ENCODE peak calls at places on chromosome 17, in seven cellular contexts. I, B, L, O, Z, G and U are unnamed samples.
A peak's percentile ranks its signal among the peaks of the same experiment; 100 is the strongest.

GRCh38 chr17:28960256-28961106 is 9.2 kb upstream of the PHF12 start:
- DNase-seq in I (no peak), B (no peak), L (no peak), O (no peak), Z (no peak), G (no peak), U (no peak)

GRCh38 chr17:4584835-4585187 is 482 bp downstream of the SMTNL2 start:
- DNase-seq in I (no peak), B (no peak), L (no peak), O (no peak), Z (no peak), G (no peak), U (no peak)

GRCh38 chr17:70636517-70637133 is 467.3 kb downstream of the KCNJ2 start:
- DNase-seq in I (peak; percentile 58), B (no peak), L (no peak), O (peak; percentile 25), Z (peak; percentile 37), G (peak; percentile 46), U (peak; percentile 36)

GRCh38 chr17:42531455-42532354 is 4.3 kb upstream of the NAGLU start:
- DNase-seq in I (peak; percentile 76), B (peak; percentile 58), L (peak; percentile 75), O (peak; percentile 83), Z (peak; percentile 83), G (peak; percentile 34), U (peak; percentile 37)

GRCh38 chr17:71412803-71413202 is 708.0 kb upstream of the SOX9 start:
- DNase-seq in I (no peak), B (no peak), L (no peak), O (peak; percentile 55), Z (peak; percentile 94), G (peak; percentile 99), U (peak; percentile 95)

GRCh38 chr17:61139219-61139618 is 260.4 kb upstream of the TBX2 start:
- DNase-seq in I (no peak), B (peak; percentile 47), L (no peak), O (no peak), Z (peak; percentile 94), G (peak; percentile 88), U (peak; percentile 69)

GRCh38 chr17:27367121-27367981 is 73.4 kb downstream of the WSB1 start:
- DNase-seq in I (no peak), B (no peak), L (no peak), O (no peak), Z (no peak), G (no peak), U (no peak)

GRCh38 chr17:32909787-32910369 is 18.1 kb upstream of the TMEM98 start:
- DNase-seq in I (peak; percentile 87), B (no peak), L (peak; percentile 71), O (peak; percentile 79), Z (peak; percentile 89), G (peak; percentile 84), U (peak; percentile 88)

GRCh38 chr17:76943202-76943601 is 75.0 kb downstream of the MGAT5B start:
- DNase-seq in I (no peak), B (no peak), L (no peak), O (no peak), Z (no peak), G (no peak), U (no peak)

GRCh38 chr17:4157618-4158333 is 14.8 kb downstream of the CYB5D2 start:
- DNase-seq in I (no peak), B (no peak), L (no peak), O (no peak), Z (no peak), G (no peak), U (no peak)

GRCh38 chr17:63222655-63223054 is 223.5 kb downstream of the CYB561 start:
- DNase-seq in I (no peak), B (no peak), L (no peak), O (no peak), Z (peak; percentile 2), G (peak; percentile 33), U (no peak)

GRCh38 chr17:31481783-31482081 is 90.3 kb downstream of the RAB11FIP4 start:
- DNase-seq in I (no peak), B (no peak), L (no peak), O (no peak), Z (no peak), G (no peak), U (no peak)

GRCh38 chr17:80960037-80960796 is 31.4 kb upstream of the CHMP6 start:
- DNase-seq in I (no peak), B (no peak), L (no peak), O (no peak), Z (no peak), G (no peak), U (no peak)

GRCh38 chr17:38461683-38462082 is 33.4 kb downstream of the ARHGAP23 start:
- DNase-seq in I (no peak), B (no peak), L (no peak), O (no peak), Z (no peak), G (no peak), U (no peak)

GRCh38 chr17:46129302-46129701 is 63.9 kb downstream of the KANSL1 start:
- DNase-seq in I (peak; percentile 53), B (no peak), L (no peak), O (no peak), Z (no peak), G (no peak), U (no peak)

GRCh38 chr17:31394544-31394943 is 3.1 kb downstream of the RAB11FIP4 start:
- DNase-seq in I (peak; percentile 94), B (peak; percentile 17), L (peak; percentile 94), O (no peak), Z (peak; percentile 78), G (peak; percentile 77), U (peak; percentile 66)

GRCh38 chr17:74325376-74325742 is 667 bp upstream of the KIF19 start:
- DNase-seq in I (no peak), B (no peak), L (no peak), O (no peak), Z (no peak), G (no peak), U (no peak)

GRCh38 chr17:81291662-81292061 is 3.4 kb downstream of the SLC38A10 start:
- DNase-seq in I (peak; percentile 72), B (peak; percentile 77), L (peak; percentile 72), O (peak; percentile 64), Z (peak; percentile 64), G (peak; percentile 25), U (no peak)

GRCh38 chr17:74739227-74739831 is 2.3 kb downstream of the RAB37 start:
- DNase-seq in I (no peak), B (no peak), L (no peak), O (no peak), Z (no peak), G (no peak), U (no peak)

GRCh38 chr17:57781386-57782050 is 36.4 kb upstream of the CCDC182 start:
- DNase-seq in I (no peak), B (no peak), L (no peak), O (no peak), Z (no peak), G (no peak), U (no peak)

DNA sequence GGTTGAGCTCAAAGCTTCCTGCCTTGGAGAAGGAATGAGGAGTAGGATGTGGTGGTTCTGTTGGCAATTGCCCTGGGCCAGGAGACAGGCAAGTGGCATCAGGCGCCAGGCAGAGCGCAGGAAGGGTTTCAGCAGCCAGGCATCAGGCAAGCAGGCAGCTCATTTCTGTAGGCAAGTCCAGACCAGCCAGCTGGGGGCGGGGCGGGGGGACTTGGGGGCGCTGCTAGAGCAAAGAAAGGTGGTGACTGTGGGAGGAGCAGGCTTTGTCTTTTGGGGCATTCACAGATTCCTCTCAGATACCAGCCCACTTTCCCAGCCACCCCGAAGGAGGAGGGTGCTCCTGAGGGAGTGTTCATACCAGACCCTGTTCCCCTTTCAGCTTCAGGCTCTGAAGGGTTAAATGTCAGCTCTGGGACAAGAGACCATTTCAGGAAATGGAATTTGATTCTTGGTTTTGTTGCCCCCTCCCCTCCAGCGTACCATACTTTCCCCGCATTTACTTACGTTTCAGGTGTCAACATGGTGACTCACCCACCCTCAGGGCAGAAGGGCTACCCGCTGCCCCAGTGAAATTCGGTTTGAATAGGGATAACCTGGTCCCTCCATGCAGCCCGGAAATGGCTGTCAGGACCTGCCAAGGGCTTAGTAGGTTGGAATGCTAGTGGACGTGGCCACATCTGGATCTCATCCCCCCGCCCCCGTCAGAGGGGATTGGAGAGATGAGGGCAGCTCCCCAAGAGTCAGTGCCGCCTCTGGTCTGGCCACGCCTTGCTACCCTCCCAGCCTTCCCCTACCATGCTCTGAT is 13.2 kb downstream of the NGFR start:
- DNase-seq in I (no peak), B (no peak), L (no peak), O (peak; percentile 90), Z (peak; percentile 48), G (no peak), U (peak; percentile 15)
- TF ChIP-seq CTCF in I (no peak), B (no peak), L (no peak), O (no peak), Z (no peak), G (no peak), U (no peak)

GRCh38 chr17:72754513-72754912 is 338.0 kb downstream of the SLC39A11 start:
- DNase-seq in I (no peak), B (no peak), L (no peak), O (no peak), Z (no peak), G (peak; percentile 11), U (no peak)
- TF ChIP-seq CTCF in I (no peak), B (no peak), L (no peak), O (no peak), Z (no peak), G (no peak), U (no peak)

GRCh38 chr17:2591040-2591640 is 2.3 kb upstream of the PAFAH1B1 start:
- DNase-seq in I (no peak), B (no peak), L (no peak), O (no peak), Z (no peak), G (no peak), U (no peak)

GRCh38 chr17:2594657-2595085 is 1.2 kb downstream of the PAFAH1B1 start:
- DNase-seq in I (peak; percentile 36), B (no peak), L (no peak), O (no peak), Z (no peak), G (no peak), U (no peak)

GRCh38 chr17:2593846-2594656 is 597 bp downstream of the PAFAH1B1 start:
- DNase-seq in I (peak; percentile 91), B (peak; percentile 74), L (peak; percentile 87), O (peak; percentile 71), Z (peak; percentile 78), G (peak; percentile 61), U (peak; percentile 32)

GRCh38 chr17:2595200-2595599 is 1.7 kb downstream of the PAFAH1B1 start:
- DNase-seq in I (no peak), B (no peak), L (no peak), O (no peak), Z (no peak), G (no peak), U (no peak)

GRCh38 chr17:2592974-2593845 is at the start of gene PAFAH1B1:
- DNase-seq in I (peak; percentile 95), B (peak; percentile 98), L (peak; percentile 97), O (peak; percentile 93), Z (peak; percentile 92), G (peak; percentile 72), U (peak; percentile 87)
- TF ChIP-seq CTCF in I (no peak), B (no peak), L (no peak), O (no peak), Z (no peak), G (peak; percentile 21), U (no peak)

DNA sequence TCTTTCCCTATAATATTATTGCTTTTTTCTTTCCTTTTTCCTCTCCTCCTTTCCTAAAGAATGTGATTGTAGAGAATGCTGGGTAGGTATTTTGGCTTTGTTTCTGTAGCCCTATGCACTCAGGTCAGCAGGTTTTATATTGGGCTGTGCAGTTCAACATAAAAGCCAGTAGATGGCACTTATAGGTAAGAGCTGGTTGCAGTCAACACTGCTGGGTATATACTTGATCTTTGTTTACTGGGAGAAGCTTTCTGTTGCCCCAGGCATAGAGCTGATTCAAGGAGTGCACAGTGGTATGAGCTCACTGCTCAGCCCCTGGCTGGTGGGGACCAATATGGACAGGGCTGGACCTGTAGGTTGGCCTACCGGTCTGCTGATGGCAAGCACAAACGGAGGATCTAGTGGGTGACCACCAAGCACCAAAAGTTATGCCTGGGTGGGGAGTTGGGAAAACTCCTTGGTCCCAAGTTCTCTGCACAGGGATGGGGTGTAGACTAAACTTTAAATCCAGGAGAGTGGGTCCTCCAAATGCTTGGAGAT is 378.9 kb downstream of the PMP22 start:
- DNase-seq in I (peak; percentile 1), B (no peak), L (no peak), O (no peak), Z (no peak), G (no peak), U (peak; percentile 52)
- TF ChIP-seq CTCF in I (peak; percentile 18), B (no peak), L (no peak), O (no peak), Z (peak; percentile 29), G (peak; percentile 22), U (peak; percentile 74)